ENCODE peak calls at places on chromosome 22, in five cellular contexts. B, L, W, S and U are unnamed samples.

GRCh38 chr22:24140357-24140756 is 40.9 kb upstream of the SUSD2 start:
- DNase-seq in L (no peak), S (no peak), W (no peak), B (peak; percentile 40), U (no peak)

GRCh38 chr22:25485626-25486545 is 78.6 kb upstream of the GRK3 start:
- DNase-seq in L (peak; percentile 47), B (peak; percentile 43), S (no peak), W (no peak), U (no peak)

GRCh38 chr22:44217346-44217745 is 36.6 kb downstream of the PARVG start:
- DNase-seq in W (no peak), B (no peak), S (no peak), L (no peak), U (no peak)

GRCh38 chr22:23128269-23129108 is 13.3 kb downstream of the RSPH14 start:
- DNase-seq in S (peak; percentile 90), W (peak; percentile 58), B (peak; percentile 84), L (no peak), U (peak; percentile 98)

GRCh38 chr22:32328306-32329201 is 29.1 kb upstream of the RFPL3 start:
- DNase-seq in S (no peak), B (no peak), W (no peak), L (no peak), U (no peak)

GRCh38 chr22:50527921-50528681 is 1.7 kb downstream of the TYMP start:
- DNase-seq in L (no peak), W (no peak), S (no peak), B (no peak), U (no peak)

GRCh38 chr22:20258584-20259335 is 9.4 kb downstream of the RTN4R start:
- DNase-seq in S (peak; percentile 50), B (no peak), L (no peak), W (no peak), U (peak; percentile 91)

GRCh38 chr22:38831166-38831945 is 12.5 kb downstream of the NPTXR start:
- DNase-seq in W (peak; percentile 59), S (no peak), L (no peak), B (peak; percentile 60), U (no peak)

GRCh38 chr22:29503811-29504372 is 23.9 kb downstream of the NEFH start:
- DNase-seq in B (peak; percentile 79), W (peak; percentile 45), S (no peak), L (no peak), U (peak; percentile 87)

GRCh38 chr22:26702906-26703830 is 45.8 kb downstream of the MIAT start:
- DNase-seq in S (no peak), B (peak; percentile 90), W (peak; percentile 29), L (no peak), U (no peak)

GRCh38 chr22:41405588-41405987 is 23.8 kb downstream of the TEF start:
- DNase-seq in S (no peak), L (no peak), W (no peak), B (no peak), U (no peak)
- TF ChIP-seq RCOR1 in S (no peak), L (no peak), W (no peak), B (no peak), U (no peak)

GRCh38 chr22:30947163-30947820 is 21.3 kb downstream of the MORC2 start:
- DNase-seq in W (no peak), B (no peak), S (no peak), L (no peak), U (no peak)

GRCh38 chr22:30948930-30949342 is 19.6 kb downstream of the MORC2 start:
- DNase-seq in W (peak; percentile 8), B (peak; percentile 72), S (no peak), L (no peak), U (no peak)

GRCh38 chr22:30949934-30950660 is 18.5 kb downstream of the MORC2 start:
- DNase-seq in S (no peak), W (no peak), L (no peak), B (no peak), U (no peak)

GRCh38 chr22:30946354-30946753 is 22.2 kb downstream of the MORC2 start:
- DNase-seq in W (no peak), B (no peak), L (no peak), S (no peak), U (no peak)

GRCh38 chr22:30947821-30948454 is 20.6 kb downstream of the MORC2 start:
- DNase-seq in S (peak; percentile 38), W (peak; percentile 46), B (peak; percentile 70), L (no peak), U (no peak)
- TF ChIP-seq RCOR1 in S (no peak), W (no peak), B (no peak), L (no peak), U (no peak)

DNA sequence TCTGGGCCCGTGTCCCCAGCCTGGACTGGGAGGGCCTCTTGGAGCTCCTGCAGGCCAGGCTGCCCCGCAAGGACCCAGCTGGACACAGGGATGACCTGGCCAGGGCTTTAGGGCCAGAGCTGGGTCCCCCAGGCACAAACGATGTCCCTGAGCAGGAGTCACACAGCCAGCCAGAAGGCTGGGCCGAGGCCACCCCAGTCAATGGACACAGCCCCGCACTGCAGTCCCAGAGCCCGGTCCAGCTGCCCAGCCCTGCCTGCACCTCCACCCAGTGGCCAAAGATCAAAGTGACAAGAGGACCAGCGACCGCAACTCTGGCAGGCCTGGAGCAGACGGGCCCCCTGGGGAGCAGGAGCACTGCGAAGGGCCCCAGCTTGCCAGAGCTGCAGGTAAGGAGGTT is 38.2 kb downstream of the TRIOBP start:
- DNase-seq in W (peak; percentile 67), S (peak; percentile 91), B (no peak), L (no peak), U (peak; percentile 71)
- TF ChIP-seq RCOR1 in W (no peak), S (no peak), B (no peak), L (no peak), U (no peak)

GRCh38 chr22:40660725-40661124 is 18.6 kb upstream of the MCHR1 start:
- DNase-seq in W (no peak), L (no peak), S (no peak), B (no peak), U (no peak)

GRCh38 chr22:40666151-40666848 is 13.0 kb upstream of the MCHR1 start:
- DNase-seq in B (peak; percentile 53), L (no peak), S (no peak), W (no peak), U (no peak)

GRCh38 chr22:40665312-40665711 is 14.0 kb upstream of the MCHR1 start:
- DNase-seq in L (no peak), B (peak; percentile 85), W (no peak), S (no peak), U (no peak)

GRCh38 chr22:40661661-40662060 is 17.6 kb upstream of the MCHR1 start:
- DNase-seq in S (no peak), L (no peak), W (no peak), B (no peak), U (no peak)
- TF ChIP-seq RCOR1 in S (no peak), L (no peak), W (no peak), B (no peak), U (no peak)

DNA sequence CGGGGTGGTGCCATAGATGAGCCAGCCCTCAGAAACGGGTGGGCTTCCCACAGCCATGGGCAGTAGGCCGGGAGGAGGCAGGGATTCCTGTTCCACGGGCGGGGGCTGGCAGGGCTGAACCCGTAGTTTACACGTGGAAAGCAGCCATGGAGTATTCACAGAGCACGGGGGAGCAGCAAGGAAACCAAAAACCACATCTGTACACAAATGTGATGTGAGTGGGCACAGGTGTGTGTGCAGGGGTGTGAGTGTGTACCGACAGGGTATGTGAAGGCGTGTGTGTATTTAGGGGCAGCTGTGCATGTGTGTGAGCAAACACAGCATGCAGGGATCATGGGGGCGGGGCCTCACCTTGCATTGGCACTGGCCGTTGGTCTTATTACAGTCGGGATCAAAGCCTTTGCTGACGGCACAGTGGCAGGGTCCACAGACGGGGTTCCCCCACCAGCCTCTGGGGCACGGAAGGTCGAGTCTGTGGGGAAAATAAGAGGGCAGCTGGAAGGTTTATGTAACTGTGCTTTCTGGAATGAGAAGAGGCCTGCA is 58.3 kb downstream of the TRMU start:
- DNase-seq in B (no peak), W (no peak), L (no peak), S (no peak), U (no peak)
- TF ChIP-seq RCOR1 in B (no peak), W (no peak), L (no peak), S (no peak), U (no peak)